ENCODE peak calls at places on chromosomes 3 and 15, in seven cellular contexts. F, Y, A, M, B, N and L are unnamed samples.

GRCh38 chr3:74079961-74080562 is 455.3 kb upstream of the PDZRN3 start:
- DNase-seq in F (no peak), Y (no peak), A (no peak), M (no peak), B (no peak), N (no peak), L (no peak)

GRCh38 chr3:112646623-112647022 is 5.7 kb upstream of the CCDC80 start:
- DNase-seq in F (no peak), Y (no peak), A (peak; percentile 86), M (no peak), B (no peak), N (no peak), L (no peak)

GRCh38 chr15:84840255-84840654 is 23.1 kb downstream of the ALPK3 start:
- DNase-seq in F (no peak), Y (no peak), A (no peak), M (no peak), B (no peak), N (no peak), L (no peak)

GRCh38 chr15:76752549-76752948 is 152.6 kb downstream of the SCAPER start:
- DNase-seq in F (no peak), Y (no peak), A (peak; percentile 64), M (no peak), B (no peak), N (no peak), L (no peak)

GRCh38 chr3:40858364-40859115 is 333.8 kb downstream of the ZNF621 start:
- DNase-seq in F (no peak), Y (no peak), A (no peak), M (no peak), B (no peak), N (no peak), L (no peak)

GRCh38 chr3:151171145-151171544 is 31.9 kb downstream of the GPR171 start:
- DNase-seq in F (no peak), Y (peak; percentile 16), A (no peak), M (no peak), B (no peak), N (no peak), L (no peak)

GRCh38 chr15:29514931-29515330 is 245.3 kb upstream of the NSMCE3 start:
- DNase-seq in F (no peak), Y (no peak), A (no peak), M (no peak), B (no peak), N (no peak), L (no peak)

GRCh38 chr15:92061511-92062200 is 208.1 kb downstream of the SLCO3A1 start:
- DNase-seq in F (no peak), Y (no peak), A (no peak), M (no peak), B (no peak), N (no peak), L (no peak)

GRCh38 chr15:70853855-70854668 is at the start of gene LARP6:
- DNase-seq in F (peak; percentile 58), Y (no peak), A (peak; percentile 48), M (peak; percentile 70), B (no peak), N (peak; percentile 39), L (peak; percentile 65)

GRCh38 chr3:19931180-19931692 is 2.8 kb downstream of the EFHB start:
- DNase-seq in F (no peak), Y (peak; percentile 53), A (no peak), M (no peak), B (no peak), N (no peak), L (no peak)

GRCh38 chr3:36881735-36882134 is 63.1 kb downstream of the TRANK1 start:
- DNase-seq in F (no peak), Y (no peak), A (no peak), M (no peak), B (no peak), N (no peak), L (no peak)

GRCh38 chr3:71254658-71255057 is 328.9 kb downstream of the FOXP1 start:
- DNase-seq in F (no peak), Y (no peak), A (no peak), M (no peak), B (peak; percentile 46), N (no peak), L (no peak)

GRCh38 chr15:92451225-92451825 is 57.6 kb downstream of the ST8SIA2 start:
- DNase-seq in F (no peak), Y (no peak), A (peak; percentile 23), M (no peak), B (peak; percentile 97), N (no peak), L (no peak)

GRCh38 chr3:195761031-195761430 is 40.3 kb downstream of the MUC20 start:
- DNase-seq in F (no peak), Y (no peak), A (no peak), M (no peak), B (no peak), N (no peak), L (no peak)

GRCh38 chr15:79849789-79850188 is 47.0 kb downstream of the MTHFS start:
- DNase-seq in F (no peak), Y (no peak), A (peak; percentile 41), M (peak; percentile 63), B (peak; percentile 22), N (no peak), L (peak; percentile 44)

GRCh38 chr3:30551266-30551665 is 55.1 kb upstream of the TGFBR2 start:
- DNase-seq in F (no peak), Y (no peak), A (no peak), M (no peak), B (no peak), N (no peak), L (no peak)

GRCh38 chr3:179286331-179286730 is 35.4 kb upstream of the KCNMB3 start:
- DNase-seq in F (no peak), Y (no peak), A (no peak), M (no peak), B (no peak), N (no peak), L (no peak)

GRCh38 chr15:40511472-40512133 is 40.8 kb downstream of the CHST14 start:
- DNase-seq in F (peak; percentile 57), Y (no peak), A (peak; percentile 72), M (peak; percentile 84), B (no peak), N (peak; percentile 80), L (peak; percentile 45)

GRCh38 chr15:56736308-56736707 is 3.0 kb upstream of the ZNF280D start:
- DNase-seq in F (no peak), Y (no peak), A (peak; percentile 19), M (no peak), B (peak; percentile 70), N (peak; percentile 16), L (no peak)

GRCh38 chr15:68783226-68784054 is 37.3 kb downstream of the ANP32A start:
- DNase-seq in F (no peak), Y (no peak), A (peak; percentile 49), M (peak; percentile 77), B (no peak), N (peak; percentile 51), L (no peak)

GRCh38 chr3:151085227-151085888 is at the start of gene MED12L:
- DNase-seq in F (peak; percentile 77), Y (no peak), A (peak; percentile 71), M (peak; percentile 83), B (peak; percentile 74), N (peak; percentile 75), L (peak; percentile 65)

GRCh38 chr3:98086873-98087272 is at the start of gene OR5AC2:
- DNase-seq in F (no peak), Y (no peak), A (no peak), M (no peak), B (no peak), N (no peak), L (no peak)

GRCh38 chr3:31521468-31521867 is 11.3 kb upstream of the STT3B start:
- DNase-seq in F (no peak), Y (no peak), A (no peak), M (no peak), B (no peak), N (no peak), L (no peak)

GRCh38 chr3:101675709-101676218 is 1.2 kb downstream of the ZBTB11 start:
- DNase-seq in F (no peak), Y (no peak), A (peak; percentile 13), M (no peak), B (no peak), N (no peak), L (no peak)

GRCh38 chr3:24493951-24494615 is 567 bp downstream of the THRB start:
- DNase-seq in F (peak; percentile 41), Y (no peak), A (peak; percentile 60), M (peak; percentile 52), B (no peak), N (peak; percentile 28), L (peak; percentile 16)

GRCh38 chr3:12556723-12557471 is at the start of gene MKRN2:
- DNase-seq in F (peak; percentile 83), Y (peak; percentile 54), A (peak; percentile 95), M (peak; percentile 86), B (peak; percentile 60), N (peak; percentile 72), L (peak; percentile 85)
- TF ChIP-seq CTCF in F (no peak), Y (no peak), A (no peak), M (no peak), B (no peak), N (no peak), L (no peak)

GRCh38 chr3:6679510-6679909 is 181.4 kb upstream of the GRM7 start:
- DNase-seq in F (no peak), Y (peak; percentile 8), A (no peak), M (no peak), B (no peak), N (no peak), L (no peak)
- TF ChIP-seq CTCF in F (no peak), Y (peak; percentile 18), A (no peak), M (no peak), B (no peak), N (no peak), L (no peak)

GRCh38 chr3:59809750-59810444 is 760.1 kb upstream of the CFAP20DC start:
- DNase-seq in F (no peak), Y (no peak), A (peak; percentile 64), M (no peak), B (peak; percentile 29), N (peak; percentile 20), L (no peak)
- TF ChIP-seq CTCF in F (peak; percentile 26), Y (peak; percentile 31), A (peak; percentile 66), M (no peak), B (peak; percentile 42), N (no peak), L (peak; percentile 51)

DNA sequence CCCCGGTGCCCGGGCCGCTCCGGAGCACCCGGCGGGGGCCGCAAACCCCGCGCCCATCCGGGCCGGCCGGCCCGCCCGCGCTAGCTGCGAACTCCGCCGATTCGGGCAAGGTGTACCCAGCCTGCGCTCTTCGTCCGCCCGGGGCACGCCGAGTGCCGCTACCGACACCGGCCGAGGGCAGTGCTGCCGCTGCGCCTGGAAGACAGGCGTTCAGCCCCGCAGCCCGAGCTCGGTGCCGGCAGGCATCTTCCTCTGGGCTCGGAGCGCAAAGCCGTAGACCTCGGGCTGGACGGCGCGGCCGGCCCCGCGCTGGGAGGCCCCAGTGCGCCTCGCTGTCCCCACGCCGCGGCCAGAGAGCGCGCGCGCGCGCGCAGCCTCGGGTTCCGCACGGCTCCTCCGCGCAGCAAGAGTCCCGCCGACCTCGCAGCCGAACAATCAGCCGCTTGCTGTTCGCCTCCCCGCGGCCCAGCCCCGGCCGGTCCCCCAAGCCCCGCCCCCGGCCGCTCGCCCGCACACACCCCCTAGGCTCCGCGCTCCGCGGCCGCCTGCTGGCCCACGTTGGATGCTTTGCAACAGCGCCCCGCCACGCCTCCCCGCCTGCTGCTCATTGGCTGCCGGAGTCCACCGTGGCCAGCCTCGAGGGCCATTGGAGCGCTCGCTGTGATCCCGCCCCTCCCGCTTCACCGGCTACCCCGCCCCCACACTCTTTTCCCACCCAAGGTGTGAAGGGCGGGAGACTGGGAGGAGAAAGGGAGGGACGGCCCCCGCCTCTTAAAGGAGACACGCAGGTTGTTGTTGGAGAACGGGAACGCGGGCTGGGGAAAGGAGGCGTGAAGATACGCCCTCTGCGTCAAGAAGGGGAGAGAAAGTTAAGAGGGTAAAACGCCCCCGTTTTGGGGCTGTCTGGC is at the start of gene LRIG1:
- DNase-seq in F (peak; percentile 99), Y (peak; percentile 91), A (peak; percentile 88), M (peak; percentile 100), B (peak; percentile 93), N (peak; percentile 93), L (peak; percentile 97)
- TF ChIP-seq CTCF in F (peak; percentile 54), Y (no peak), A (no peak), M (no peak), B (no peak), N (peak; percentile 19), L (peak; percentile 57)